ENCODE peak calls at places on chromosome 14, in four cellular contexts. H is NCI-H526, R is HT1080, K is NCI-H1092. E is an unnamed sample.

GRCh38 chr14:92926180-92926845 is 3.4 kb downstream of the CHGA start:
- DNase-seq in H (no peak), R (no peak), K (no peak), E (no peak)

GRCh38 chr14:64061115-64061514 is 208.3 kb downstream of the SYNE2 start:
- DNase-seq in H (no peak), R (no peak), K (no peak), E (no peak)

GRCh38 chr14:99316281-99317163 is 44.5 kb upstream of the BCL11B start:
- DNase-seq in H (no peak), R (no peak), K (no peak), E (no peak)

GRCh38 chr14:64149921-64150320 is 144.2 kb downstream of the ESR2 start:
- DNase-seq in H (no peak), R (no peak), K (no peak), E (no peak)

GRCh38 chr14:91048256-91048655 is 12.2 kb downstream of the RPS6KA5 start:
- DNase-seq in H (no peak), R (no peak), K (no peak), E (no peak)

GRCh38 chr14:21118933-21119332 is 18.1 kb downstream of the TMEM253 start:
- DNase-seq in H (no peak), R (no peak), K (no peak), E (no peak)

GRCh38 chr14:61280092-61280525 is 1.0 kb downstream of the TMEM30B start:
- DNase-seq in H (peak), R (no peak), K (no peak), E (no peak)

GRCh38 chr14:100783630-100784321 is 42.1 kb upstream of the MEG3 start:
- DNase-seq in H (no peak), R (no peak), K (no peak), E (no peak)

GRCh38 chr14:103511022-103511693 is 11.5 kb downstream of the CKB start:
- DNase-seq in H (no peak), R (no peak), K (no peak), E (no peak)

GRCh38 chr14:98956181-98956580 is 315.8 kb downstream of the BCL11B start:
- DNase-seq in H (no peak), R (no peak), K (no peak), E (no peak)

GRCh38 chr14:58465425-58465824 is 37.9 kb downstream of the KIAA0586 start:
- DNase-seq in H (no peak), R (peak), K (no peak), E (no peak)

GRCh38 chr14:88163731-88164255 is 158.9 kb downstream of the GPR65 start:
- DNase-seq in H (no peak), R (no peak), K (no peak), E (no peak)

GRCh38 chr14:54691525-54692260 is 124.8 kb downstream of the SAMD4A start:
- DNase-seq in H (peak), R (peak), K (peak), E (peak)

GRCh38 chr14:93752980-93753561 is 35.2 kb downstream of the PRIMA1 start:
- DNase-seq in H (no peak), R (no peak), K (no peak), E (peak)

GRCh38 chr14:68552597-68552996 is 240.3 kb downstream of the ZFP36L1 start:
- DNase-seq in H (no peak), R (no peak), K (no peak), E (no peak)

GRCh38 chr14:32307881-32308582 is 21.1 kb upstream of the AKAP6 start:
- DNase-seq in H (peak), R (no peak), K (no peak), E (no peak)

GRCh38 chr14:30874999-30875787 is 834 bp downstream of the COCH start:
- DNase-seq in H (no peak), R (no peak), K (peak), E (no peak)

GRCh38 chr14:60323199-60323891 is 74.3 kb downstream of the PPM1A start:
- DNase-seq in H (no peak), R (no peak), K (no peak), E (no peak)

GRCh38 chr14:75158843-75159614 is 17.4 kb downstream of the TMED10 start:
- DNase-seq in H (no peak), R (no peak), K (no peak), E (no peak)

GRCh38 chr14:51202914-51203665 is 37.0 kb upstream of the TMX1 start:
- DNase-seq in H (no peak), R (no peak), K (no peak), E (no peak)

GRCh38 chr14:79596531-79596930 is 614.8 kb downstream of the DIO2 start:
- DNase-seq in H (no peak), R (peak), K (no peak), E (no peak)

GRCh38 chr14:102255401-102256190 is 49.4 kb downstream of the MOK start:
- DNase-seq in H (no peak), R (no peak), K (no peak), E (no peak)

GRCh38 chr14:98458702-98459101 is 813.3 kb downstream of the BCL11B start:
- DNase-seq in H (no peak), R (no peak), K (no peak), E (no peak)

GRCh38 chr14:22200977-22201605 is 387.9 kb downstream of the DAD1 start:
- DNase-seq in H (no peak), R (peak), K (no peak), E (no peak)

GRCh38 chr14:69612759-69613145 is 1.4 kb downstream of the SUSD6 start:
- DNase-seq in H (no peak), R (peak), K (no peak), E (no peak)

GRCh38 chr14:23034498-23035302 is at the start of gene PSMB5:
- DNase-seq in H (no peak), R (peak), K (no peak), E (no peak)

GRCh38 chr14:95195031-95195430 is 37.7 kb upstream of the DICER1 start:
- DNase-seq in H (no peak), R (no peak), K (no peak), E (no peak)

GRCh38 chr14:52876311-52876710 is 74.5 kb downstream of the FERMT2 start:
- DNase-seq in H (no peak), R (peak), K (no peak), E (no peak)

GRCh38 chr14:64202731-64203130 is 91.4 kb downstream of the ESR2 start:
- DNase-seq in H (no peak), R (no peak), K (no peak), E (no peak)

GRCh38 chr14:74610866-74611671 is 968 bp downstream of the LTBP2 start:
- DNase-seq in H (no peak), R (no peak), K (no peak), E (no peak)

GRCh38 chr14:104599446-104599845 is 5.1 kb downstream of the TMEM179 start:
- DNase-seq in H (no peak), R (no peak), K (no peak), E (no peak)

GRCh38 chr14:54194501-54194900 is 202.3 kb upstream of the CDKN3 start:
- DNase-seq in H (no peak), R (no peak), K (no peak), E (no peak)

GRCh38 chr14:73749706-73750105 is 35.5 kb upstream of the PNMA1 start:
- DNase-seq in H (no peak), R (no peak), K (no peak), E (no peak)

GRCh38 chr14:54564799-54565235 is 2.1 kb upstream of the SAMD4A start:
- DNase-seq in H (peak), R (peak), K (no peak), E (no peak)

GRCh38 chr14:23361320-23361719 is 3.7 kb downstream of the EFS start:
- DNase-seq in H (no peak), R (peak), K (no peak), E (peak)

GRCh38 chr14:67166450-67166853 is 22.8 kb upstream of the GARIN2 start:
- DNase-seq in H (peak), R (peak), K (peak), E (no peak)